ENCODE peak calls at places on chromosome 2, in five cellular contexts. X is AML-193, L is hepatic stellate cell, R is GM10248, O is anterior cingulate cortex. M is an unnamed sample.

GRCh38 chr2:240925191-240925575 is 19.0 kb downstream of the CROCC2 start:
- DNase-seq in L (no peak), X (no peak), R (no peak), O (no peak), M (peak)

GRCh38 chr2:38716185-38716584 is 35.0 kb downstream of the SRSF7 start:
- DNase-seq in X (no peak), R (no peak), L (no peak), O (no peak), M (no peak)

GRCh38 chr2:234555616-234556249 is 58.9 kb upstream of the ARL4C start:
- DNase-seq in O (no peak), X (no peak), L (peak), R (no peak), M (no peak)

GRCh38 chr2:14700753-14701152 is 68.2 kb downstream of the LRATD1 start:
- DNase-seq in O (no peak), X (no peak), L (no peak), R (no peak), M (no peak)

GRCh38 chr2:46277470-46278190 is 19.6 kb upstream of the EPAS1 start:
- DNase-seq in L (no peak), X (no peak), R (no peak), O (no peak), M (no peak)

GRCh38 chr2:241941691-241942301 is 72.3 kb downstream of the RTP5 start:
- DNase-seq in O (no peak), L (no peak), X (no peak), R (no peak), M (no peak)

GRCh38 chr2:75608684-75609333 is 37.8 kb upstream of the MRPL19 start:
- DNase-seq in O (peak), R (peak), X (no peak), L (peak), M (peak)

GRCh38 chr2:220277445-220277960 is 650.1 kb downstream of the SLC4A3 start:
- DNase-seq in L (peak), X (no peak), R (no peak), O (no peak), M (peak)

GRCh38 chr2:32812316-32812715 is 134.4 kb upstream of the LTBP1 start:
- DNase-seq in L (no peak), R (no peak), O (no peak), X (no peak), M (no peak)

GRCh38 chr2:196224767-196225166 is 53.4 kb upstream of the STK17B start:
- DNase-seq in O (no peak), R (no peak), X (no peak), L (no peak), M (no peak)